ENCODE peak calls at places on chromosomes 16 and 17, in six cellular contexts. H is mesenchymal stem cell, K is IMR-90, V is mesendoderm, N is H1, L is trophoblast cell. Y is an unnamed sample.
A peak's percentile ranks its signal among the peaks of the same experiment; 100 is the strongest.

GRCh38 chr17:65254166-65254565 is 117.0 kb downstream of the RGS9 start:
- DNase-seq in N (no peak), H (peak; percentile 9), V (no peak), L (no peak), K (peak; percentile 17), Y (no peak)

GRCh38 chr17:58513391-58513912 is 986 bp downstream of the MTMR4 start:
- DNase-seq in L (peak; percentile 13), K (no peak), H (no peak), N (no peak), V (no peak), Y (no peak)

GRCh38 chr16:65120811-65121721 is 797 bp downstream of the CDH11 start:
- DNase-seq in K (peak; percentile 37), L (no peak), N (peak; percentile 69), H (peak; percentile 50), V (peak; percentile 53), Y (no peak)

GRCh38 chr17:39812466-39812865 is 51.6 kb downstream of the IKZF3 start:
- DNase-seq in V (no peak), K (no peak), L (no peak), N (no peak), H (no peak), Y (no peak)

GRCh38 chr16:77963185-77964044 is 58.9 kb upstream of the CLEC3A start:
- DNase-seq in V (peak; percentile 93), N (peak; percentile 56), L (peak; percentile 57), H (peak; percentile 28), K (no peak), Y (no peak)

GRCh38 chr16:83356266-83356665 is 451.5 kb upstream of the HSBP1 start:
- DNase-seq in H (peak; percentile 53), L (no peak), N (no peak), K (peak; percentile 65), V (peak; percentile 74), Y (peak; percentile 39)

GRCh38 chr17:69560987-69561441 is 146.5 kb downstream of the MAP2K6 start:
- DNase-seq in L (peak; percentile 89), V (no peak), H (peak; percentile 77), K (peak; percentile 21), N (no peak), Y (no peak)

GRCh38 chr16:68247400-68247799 is 2.2 kb downstream of the PLA2G15 start:
- DNase-seq in L (no peak), H (no peak), N (no peak), V (no peak), K (no peak), Y (no peak)

GRCh38 chr16:1745900-1746692 is 25.2 kb downstream of the NME3 start:
- DNase-seq in L (peak; percentile 95), K (peak; percentile 53), H (peak; percentile 90), N (no peak), V (peak; percentile 60), Y (no peak)

GRCh38 chr17:6853764-6854442 is 22.4 kb upstream of the TEKT1 start:
- DNase-seq in L (no peak), K (no peak), N (peak; percentile 65), H (no peak), V (peak; percentile 93), Y (no peak)

GRCh38 chr16:72384651-72385050 is 212.7 kb upstream of the PMFBP1 start:
- DNase-seq in V (no peak), H (no peak), L (no peak), K (no peak), N (no peak), Y (no peak)

GRCh38 chr16:22326771-22327445 is 29.7 kb downstream of the POLR3E start:
- DNase-seq in H (no peak), K (no peak), N (no peak), V (no peak), L (no peak), Y (no peak)

GRCh38 chr16:1113889-1114526 is 18.0 kb upstream of the C1QTNF8 start:
- DNase-seq in L (no peak), V (peak; percentile 26), K (no peak), N (no peak), H (no peak), Y (no peak)

GRCh38 chr17:50129946-50130777 is at the start of gene SAMD14:
- DNase-seq in K (peak; percentile 25), L (no peak), N (no peak), V (peak; percentile 30), H (peak; percentile 69), Y (no peak)

GRCh38 chr17:57097832-57098421 is 12.9 kb downstream of the AKAP1 start:
- DNase-seq in H (peak; percentile 51), N (no peak), L (no peak), K (peak; percentile 78), V (no peak), Y (no peak)

GRCh38 chr16:31354394-31355291 is at the start of gene ITGAX:
- DNase-seq in N (no peak), L (no peak), K (peak; percentile 20), H (no peak), V (peak; percentile 55), Y (no peak)

GRCh38 chr17:68595496-68595895 is 5.7 kb downstream of the FAM20A start:
- DNase-seq in K (no peak), V (no peak), N (no peak), L (no peak), H (no peak), Y (no peak)

GRCh38 chr17:81130385-81131288 is 34.7 kb upstream of the PVALEF start:
- DNase-seq in N (no peak), K (no peak), V (no peak), L (no peak), H (no peak), Y (peak; percentile 43)

GRCh38 chr17:34389343-34389742 is 26.3 kb upstream of the CCL1 start:
- DNase-seq in H (no peak), L (no peak), K (no peak), N (no peak), V (no peak), Y (no peak)

GRCh38 chr17:15351925-15352324 is 10.5 kb upstream of the TEKT3 start:
- DNase-seq in N (no peak), H (peak; percentile 65), K (peak; percentile 88), L (no peak), V (no peak), Y (no peak)

GRCh38 chr17:49223517-49224197 is 6.9 kb downstream of the PHOSPHO1 start:
- DNase-seq in V (peak; percentile 63), H (peak; percentile 38), N (peak; percentile 97), K (peak; percentile 10), L (no peak), Y (peak; percentile 67)

GRCh38 chr16:57946181-57946801 is 24.6 kb downstream of the CNGB1 start:
- DNase-seq in H (no peak), N (no peak), V (peak; percentile 51), L (no peak), K (no peak), Y (no peak)

GRCh38 chr17:72145972-72146755 is 25.3 kb downstream of the SOX9 start:
- DNase-seq in L (no peak), K (peak; percentile 60), H (no peak), N (no peak), V (no peak), Y (no peak)

GRCh38 chr17:72152392-72152727 is 31.5 kb downstream of the SOX9 start:
- DNase-seq in V (no peak), H (no peak), L (no peak), K (peak; percentile 25), N (no peak), Y (no peak)

GRCh38 chr17:72145562-72145961 is 24.7 kb downstream of the SOX9 start:
- DNase-seq in N (no peak), K (no peak), L (no peak), V (no peak), H (no peak), Y (no peak)

GRCh38 chr17:72151565-72152391 is 31.0 kb downstream of the SOX9 start:
- DNase-seq in V (peak; percentile 89), K (peak; percentile 72), H (peak; percentile 66), L (no peak), N (peak; percentile 53), Y (peak; percentile 51)

DNA sequence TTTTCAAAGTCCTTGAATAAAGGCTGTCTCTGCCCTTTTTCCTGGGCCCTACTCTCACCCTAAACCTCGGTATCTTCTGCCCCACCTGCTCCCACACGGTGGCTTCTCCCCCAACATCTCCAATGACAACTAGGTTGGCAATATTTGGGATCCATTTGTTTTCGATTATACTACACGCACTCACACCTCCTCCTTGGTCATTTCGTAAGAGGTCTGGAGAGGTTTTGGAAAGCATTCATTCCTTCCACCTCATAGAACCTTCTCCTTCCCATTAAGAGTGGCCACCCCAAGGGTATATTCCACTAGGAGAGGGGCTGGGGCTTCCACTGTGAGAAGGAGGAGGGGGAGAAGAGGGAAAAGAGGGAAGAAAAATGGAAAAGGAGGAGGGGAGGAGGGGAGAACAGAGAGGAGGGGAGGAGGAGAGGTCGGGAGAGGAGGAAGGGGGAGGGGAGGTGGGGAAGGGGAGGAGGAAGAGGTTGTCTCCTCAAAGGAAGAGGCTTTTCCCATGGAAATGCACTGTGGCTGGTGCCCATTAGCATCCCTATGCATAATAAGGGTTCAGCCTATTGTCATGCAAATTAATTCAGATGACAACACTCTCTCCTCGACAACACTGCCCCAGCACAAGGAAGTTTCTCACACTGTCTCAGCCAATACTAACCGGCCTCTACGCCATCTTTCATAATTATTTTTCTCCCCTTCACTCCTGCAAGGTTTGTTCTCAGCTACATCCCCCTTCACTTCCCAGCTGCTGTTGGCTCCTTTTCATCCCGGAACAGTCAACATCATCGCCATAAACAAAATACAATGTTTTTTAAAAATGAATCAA is 30.0 kb downstream of the SOX9 start:
- DNase-seq in H (no peak), V (peak; percentile 94), N (peak; percentile 50), K (no peak), L (no peak), Y (no peak)
- H2AK5ac ChIP-seq in H (peak overlapping the region; percentile 37), V (no peak overlapping the region), N (peak overlapping the region; percentile 66), K (peak overlapping the region; percentile 1), L (no peak overlapping the region), Y (no peak overlapping the region)

DNA sequence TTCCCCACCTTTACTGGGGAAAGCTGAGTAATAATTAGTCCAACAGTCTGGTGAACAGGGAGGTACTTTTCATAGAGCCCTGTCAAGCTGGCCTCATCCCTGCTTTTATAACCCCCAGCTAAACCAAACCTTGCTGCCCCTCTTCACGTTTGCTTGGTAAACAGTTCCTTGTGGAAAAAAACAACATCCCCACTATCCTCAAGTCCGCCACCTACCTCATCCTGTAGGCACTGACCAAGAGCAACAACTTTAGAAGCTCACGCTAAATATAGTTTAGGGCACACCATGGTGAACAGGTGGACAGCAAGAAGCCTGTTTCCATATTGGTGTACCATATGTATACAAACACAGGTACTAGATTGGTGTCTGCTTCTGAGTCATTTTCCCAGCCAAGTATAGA is 16.5 kb downstream of the NFE2L1 start:
- DNase-seq in L (no peak), K (no peak), H (no peak), V (no peak), N (no peak), Y (no peak)
- H3K4me3 ChIP-seq in L (no peak overlapping the region), K (no peak overlapping the region), H (no peak overlapping the region), V (no peak overlapping the region), N (no peak overlapping the region), Y (no peak overlapping the region)

GRCh38 chr16:49455181-49455990 is 81.8 kb downstream of the C16orf78 start:
- DNase-seq in H (no peak), N (peak; percentile 35), V (no peak), L (no peak), K (no peak), Y (no peak)
- H2AK5ac ChIP-seq in H (no peak overlapping the region), N (no peak overlapping the region), V (no peak overlapping the region), L (no peak overlapping the region), K (no peak overlapping the region), Y (peak overlapping the region; percentile 74)

DNA sequence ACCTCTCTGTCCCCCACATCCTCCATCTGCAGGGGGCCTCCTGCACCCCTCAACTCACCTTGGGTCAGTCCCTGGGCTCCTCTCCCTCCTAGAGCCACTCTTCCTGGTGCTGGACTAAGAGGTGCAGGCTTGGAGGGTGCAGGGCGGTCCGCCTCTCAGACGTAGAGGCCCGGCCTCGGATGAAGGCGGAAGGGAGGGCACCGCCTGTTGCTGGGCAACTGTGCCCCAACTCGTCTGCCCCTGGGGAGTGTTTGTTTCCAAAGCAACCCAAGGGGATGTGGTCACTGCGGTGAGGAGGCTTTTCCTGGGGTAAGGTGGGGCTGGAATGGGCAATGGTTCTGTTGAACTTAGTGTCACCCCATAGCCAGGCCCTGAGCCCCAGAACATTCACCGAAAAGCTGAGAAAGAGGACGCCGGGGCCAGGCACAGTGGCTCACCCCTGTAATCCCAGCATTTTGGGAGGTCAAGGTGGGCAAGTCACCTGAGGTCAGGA is at the start of gene C16orf54:
- DNase-seq in V (no peak), L (no peak), H (no peak), N (peak; percentile 65), K (no peak), Y (no peak)
- H3K4me3 ChIP-seq in V (no peak within 1 kb of the TSS), L (no peak within 1 kb of the TSS), H (no peak within 1 kb of the TSS), N (no peak within 1 kb of the TSS), K (no peak within 1 kb of the TSS), Y (no peak within 1 kb of the TSS)